ENCODE peak calls at places on chromosomes 4 and X, in nine cellular contexts. One of them, this sample, is unnamed.

GRCh38 chr4:99504804-99505502 is 5.9 kb upstream of the C4orf17 start:
- DNase-seq in right atrium auricular region: no peak
- DNase-seq in AG08395: no peak
- DNase-seq in EL: no peak
- DNase-seq in endothelial cell: no peak
- DNase-seq in NT2/D1: no peak
- DNase-seq in CMK: no peak
- DNase-seq in HEK293T: no peak
- DNase-seq in stomach: no peak
- DNase-seq in this sample: no peak

GRCh38 chr4:142404191-142404611 is 441.9 kb downstream of the INPP4B start:
- DNase-seq in right atrium auricular region: no peak
- DNase-seq in EL: peak
- DNase-seq in AG08395: peak
- DNase-seq in CMK: no peak
- DNase-seq in HEK293T: no peak
- DNase-seq in endothelial cell: no peak
- DNase-seq in stomach: no peak
- DNase-seq in NT2/D1: no peak
- DNase-seq in this sample: peak

GRCh38 chr4:133483600-133484246 is 334.6 kb downstream of the PCDH10 start:
- DNase-seq in AG08395: no peak
- DNase-seq in right atrium auricular region: no peak
- DNase-seq in stomach: no peak
- DNase-seq in EL: peak
- DNase-seq in NT2/D1: no peak
- DNase-seq in endothelial cell: peak
- DNase-seq in CMK: peak
- DNase-seq in HEK293T: no peak
- DNase-seq in this sample: no peak

GRCh38 chr4:186069734-186070133 is 778 bp downstream of the TLR3 start:
- DNase-seq in endothelial cell: no peak
- DNase-seq in stomach: no peak
- DNase-seq in HEK293T: no peak
- DNase-seq in right atrium auricular region: no peak
- DNase-seq in NT2/D1: no peak
- DNase-seq in CMK: no peak
- DNase-seq in AG08395: no peak
- DNase-seq in EL: no peak
- DNase-seq in this sample: no peak

GRCh38 chr4:128006592-128006991 is 41.4 kb downstream of the ABHD18 start:
- DNase-seq in NT2/D1: no peak
- DNase-seq in right atrium auricular region: no peak
- DNase-seq in HEK293T: no peak
- DNase-seq in AG08395: no peak
- DNase-seq in CMK: no peak
- DNase-seq in EL: peak
- DNase-seq in stomach: no peak
- DNase-seq in endothelial cell: no peak
- DNase-seq in this sample: no peak

GRCh38 chrX:53320543-53321215 is 39.3 kb upstream of the IQSEC2 start:
- DNase-seq in endothelial cell: no peak
- DNase-seq in CMK: no peak
- DNase-seq in NT2/D1: no peak
- DNase-seq in EL: no peak
- DNase-seq in AG08395: no peak
- DNase-seq in right atrium auricular region: no peak
- DNase-seq in stomach: peak
- DNase-seq in HEK293T: no peak
- DNase-seq in this sample: peak

GRCh38 chr4:177105526-177105925 is 204.1 kb upstream of the NEIL3 start:
- DNase-seq in EL: no peak
- DNase-seq in right atrium auricular region: no peak
- DNase-seq in HEK293T: no peak
- DNase-seq in CMK: no peak
- DNase-seq in NT2/D1: no peak
- DNase-seq in stomach: no peak
- DNase-seq in AG08395: peak
- DNase-seq in endothelial cell: no peak
- DNase-seq in this sample: no peak

GRCh38 chr4:128286474-128287158 is 997 bp downstream of the PGRMC2 start:
- DNase-seq in HEK293T: peak
- DNase-seq in stomach: no peak
- DNase-seq in right atrium auricular region: no peak
- DNase-seq in CMK: no peak
- DNase-seq in AG08395: peak
- DNase-seq in EL: peak
- DNase-seq in NT2/D1: no peak
- DNase-seq in endothelial cell: no peak
- DNase-seq in this sample: no peak

GRCh38 chr4:39204543-39204942 is 22.2 kb downstream of the WDR19 start:
- DNase-seq in HEK293T: no peak
- DNase-seq in stomach: no peak
- DNase-seq in NT2/D1: no peak
- DNase-seq in EL: no peak
- DNase-seq in endothelial cell: no peak
- DNase-seq in AG08395: no peak
- DNase-seq in CMK: no peak
- DNase-seq in right atrium auricular region: no peak
- DNase-seq in this sample: no peak

GRCh38 chrX:31099536-31100090 is 27.8 kb upstream of the FTHL17 start:
- DNase-seq in HEK293T: no peak
- DNase-seq in CMK: no peak
- DNase-seq in endothelial cell: no peak
- DNase-seq in right atrium auricular region: no peak
- DNase-seq in AG08395: no peak
- DNase-seq in stomach: no peak
- DNase-seq in EL: no peak
- DNase-seq in NT2/D1: no peak
- DNase-seq in this sample: no peak

GRCh38 chr4:2363056-2363719 is 55.3 kb downstream of the ZFYVE28 start:
- DNase-seq in EL: peak
- DNase-seq in right atrium auricular region: no peak
- DNase-seq in stomach: peak
- DNase-seq in HEK293T: no peak
- DNase-seq in NT2/D1: no peak
- DNase-seq in endothelial cell: no peak
- DNase-seq in AG08395: peak
- DNase-seq in CMK: no peak
- DNase-seq in this sample: peak

GRCh38 chrX:149302705-149303104 is 202.4 kb downstream of the IDS start:
- DNase-seq in AG08395: no peak
- DNase-seq in endothelial cell: no peak
- DNase-seq in right atrium auricular region: no peak
- DNase-seq in HEK293T: no peak
- DNase-seq in EL: no peak
- DNase-seq in NT2/D1: no peak
- DNase-seq in CMK: no peak
- DNase-seq in stomach: no peak
- DNase-seq in this sample: no peak

GRCh38 chrX:40952855-40953254 is 132.4 kb upstream of the USP9X start:
- DNase-seq in AG08395: no peak
- DNase-seq in CMK: no peak
- DNase-seq in right atrium auricular region: no peak
- DNase-seq in HEK293T: no peak
- DNase-seq in EL: peak
- DNase-seq in stomach: no peak
- DNase-seq in endothelial cell: no peak
- DNase-seq in NT2/D1: no peak
- DNase-seq in this sample: no peak

GRCh38 chrX:49233176-49233575 is at the start of gene CACNA1F:
- DNase-seq in CMK: no peak
- DNase-seq in stomach: no peak
- DNase-seq in NT2/D1: no peak
- DNase-seq in endothelial cell: no peak
- DNase-seq in right atrium auricular region: no peak
- DNase-seq in EL: no peak
- DNase-seq in AG08395: no peak
- DNase-seq in HEK293T: no peak
- DNase-seq in this sample: no peak

GRCh38 chrX:44784241-44784640 is 59.6 kb upstream of the DUSP21 start:
- DNase-seq in NT2/D1: no peak
- DNase-seq in endothelial cell: no peak
- DNase-seq in right atrium auricular region: no peak
- DNase-seq in stomach: no peak
- DNase-seq in CMK: no peak
- DNase-seq in EL: peak
- DNase-seq in HEK293T: no peak
- DNase-seq in AG08395: no peak
- DNase-seq in this sample: no peak

GRCh38 chrX:148592595-148592994 is 92.2 kb downstream of the AFF2 start:
- DNase-seq in stomach: no peak
- DNase-seq in AG08395: no peak
- DNase-seq in CMK: no peak
- DNase-seq in right atrium auricular region: no peak
- DNase-seq in EL: no peak
- DNase-seq in NT2/D1: no peak
- DNase-seq in HEK293T: no peak
- DNase-seq in endothelial cell: no peak
- DNase-seq in this sample: no peak

GRCh38 chr4:15402146-15402545 is 25.7 kb upstream of the C1QTNF7 start:
- DNase-seq in HEK293T: no peak
- DNase-seq in endothelial cell: no peak
- DNase-seq in NT2/D1: no peak
- DNase-seq in CMK: no peak
- DNase-seq in right atrium auricular region: no peak
- DNase-seq in AG08395: peak
- DNase-seq in EL: peak
- DNase-seq in stomach: no peak
- DNase-seq in this sample: no peak

GRCh38 chr4:16516796-16517413 is 290.6 kb upstream of the TAPT1 start:
- DNase-seq in right atrium auricular region: peak
- DNase-seq in AG08395: peak
- DNase-seq in NT2/D1: peak
- DNase-seq in HEK293T: no peak
- DNase-seq in endothelial cell: no peak
- DNase-seq in stomach: peak
- DNase-seq in CMK: no peak
- DNase-seq in EL: peak
- DNase-seq in this sample: no peak

GRCh38 chr4:155959417-155959816 is 5.8 kb upstream of the CTSO start:
- DNase-seq in NT2/D1: no peak
- DNase-seq in EL: no peak
- DNase-seq in HEK293T: no peak
- DNase-seq in stomach: no peak
- DNase-seq in CMK: no peak
- DNase-seq in right atrium auricular region: no peak
- DNase-seq in AG08395: no peak
- DNase-seq in endothelial cell: no peak
- DNase-seq in this sample: no peak

This sample was measured in gastrocnemius medialis.